ENCODE peak calls at places on chromosomes 5 and 9, in five cellular contexts. D is body of pancreas, V is cardiac muscle cell, G is astrocyte, N is MM.1S. C is an unnamed sample.

GRCh38 chr5:55852503-55852902 is 1.3 kb downstream of the IL31RA start:
- DNase-seq in N (no peak), G (no peak), D (no peak), V (no peak), C (no peak)

GRCh38 chr5:90571147-90571773 is 12.7 kb downstream of the ADGRV1 start:
- DNase-seq in V (no peak), D (no peak), G (no peak), N (no peak), C (no peak)

GRCh38 chr9:18707078-18707477 is 233.1 kb downstream of the ADAMTSL1 start:
- DNase-seq in N (no peak), V (no peak), D (no peak), G (no peak), C (no peak)

GRCh38 chr9:16068476-16068875 is 515.6 kb downstream of the CCDC171 start:
- DNase-seq in D (no peak), N (no peak), V (no peak), G (peak), C (no peak)

GRCh38 chr5:138305797-138306196 is 25.8 kb downstream of the CDC25C start:
- DNase-seq in D (peak), N (no peak), V (no peak), G (no peak), C (no peak)

GRCh38 chr9:6128030-6128429 is 87.6 kb upstream of the IL33 start:
- DNase-seq in G (no peak), V (no peak), N (no peak), D (no peak), C (no peak)

GRCh38 chr9:110545705-110546104 is 33.8 kb downstream of the SVEP1 start:
- DNase-seq in G (peak), V (no peak), N (no peak), D (no peak), C (no peak)

GRCh38 chr9:22454021-22454420 is 7.4 kb downstream of the DMRTA1 start:
- DNase-seq in N (no peak), V (no peak), G (no peak), D (no peak), C (no peak)

DNA sequence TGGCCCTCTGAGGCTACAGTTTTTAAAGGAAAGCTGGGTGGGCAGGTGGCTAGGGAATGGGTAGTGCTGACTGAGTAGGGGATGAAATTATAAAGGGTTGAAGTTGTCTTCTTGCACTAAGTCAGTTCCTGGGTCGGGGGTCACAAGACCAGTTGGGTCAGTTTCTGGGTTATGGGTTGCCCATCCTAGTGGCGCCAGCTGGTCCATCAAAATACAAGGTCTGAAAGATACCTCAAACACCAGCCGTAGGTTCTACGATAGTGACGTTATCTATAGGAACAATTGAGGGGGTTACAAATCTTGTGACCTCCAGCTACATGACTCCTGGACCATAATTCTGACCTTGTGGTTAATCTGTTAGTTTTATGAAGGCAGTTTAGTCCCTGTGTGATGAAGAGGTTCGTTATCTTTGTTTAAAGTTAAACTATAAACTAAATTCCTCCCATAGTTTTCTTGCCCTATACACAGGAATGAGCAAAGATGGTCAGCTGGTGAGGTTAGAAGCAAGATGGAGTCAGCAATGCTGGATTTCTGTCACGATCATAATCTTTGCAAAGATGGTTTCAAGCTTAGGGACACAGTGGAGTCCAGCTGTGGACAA is 14.2 kb upstream of the CREBRF start:
- DNase-seq in V (no peak), D (no peak), N (no peak), G (no peak), C (no peak)
- H3K27ac ChIP-seq in V (no peak), D (no peak), N (no peak), G (no peak), C (no peak)

GRCh38 chr5:115461506-115462290 is 82.9 kb downstream of the FEM1C start:
- DNase-seq in D (no peak), G (peak), V (no peak), N (no peak), C (peak)

GRCh38 chr5:115457985-115458384 is 86.6 kb downstream of the FEM1C start:
- DNase-seq in D (peak), V (no peak), N (no peak), G (peak), C (no peak)

GRCh38 chr5:115459844-115460243 is 84.7 kb downstream of the FEM1C start:
- DNase-seq in D (no peak), G (peak), V (no peak), N (no peak), C (no peak)

GRCh38 chr5:115461093-115461492 is 83.5 kb downstream of the FEM1C start:
- DNase-seq in V (no peak), N (no peak), G (peak), D (no peak), C (no peak)

GRCh38 chr5:115460476-115460875 is 84.1 kb downstream of the FEM1C start:
- DNase-seq in N (no peak), V (peak), D (peak), G (peak), C (peak)
- H3K27ac ChIP-seq in N (no peak), V (peak), D (no peak), G (peak), C (peak)

GRCh38 chr5:169637085-169637855 is at the start of gene DOCK2:
- DNase-seq in D (no peak), N (peak), V (no peak), G (no peak), C (no peak)

GRCh38 chr5:169635933-169636332 is 1.1 kb upstream of the DOCK2 start:
- DNase-seq in V (no peak), N (no peak), G (no peak), D (no peak), C (no peak)

GRCh38 chr5:169634606-169635005 is 2.5 kb upstream of the DOCK2 start:
- DNase-seq in N (no peak), D (no peak), G (no peak), V (no peak), C (no peak)

GRCh38 chr5:169636477-169637084 is 494 bp upstream of the DOCK2 start:
- DNase-seq in N (no peak), D (no peak), V (no peak), G (no peak), C (no peak)

GRCh38 chr5:169637856-169638190 is 748 bp downstream of the DOCK2 start:
- DNase-seq in N (peak), V (no peak), G (no peak), D (no peak), C (no peak)
- H3K27ac ChIP-seq in N (peak), V (no peak), G (no peak), D (no peak), C (no peak)

DNA sequence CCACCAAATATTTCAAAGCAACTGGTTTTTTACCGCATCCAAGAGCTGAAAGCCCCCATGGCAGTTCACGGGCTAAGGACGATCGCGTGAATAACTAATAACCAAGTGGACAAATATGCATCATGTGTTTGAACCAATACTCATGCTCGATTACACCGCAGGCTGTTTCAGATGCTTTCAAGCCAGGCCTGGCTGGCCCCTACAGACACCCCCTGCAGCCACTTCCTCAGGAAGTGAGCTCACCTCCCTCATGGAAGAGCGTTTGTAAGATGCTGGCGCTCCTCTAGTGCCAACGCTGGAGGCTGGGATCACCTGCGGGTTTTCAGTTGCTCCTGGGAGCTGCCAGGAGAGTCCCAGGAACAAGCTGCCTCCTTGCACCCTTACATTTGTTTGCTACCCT is 53.9 kb upstream of the PTCH1 start:
- DNase-seq in D (no peak), N (no peak), G (peak), V (no peak), C (peak)
- H3K27ac ChIP-seq in D (no peak), N (no peak), G (peak), V (no peak), C (peak)

DNA sequence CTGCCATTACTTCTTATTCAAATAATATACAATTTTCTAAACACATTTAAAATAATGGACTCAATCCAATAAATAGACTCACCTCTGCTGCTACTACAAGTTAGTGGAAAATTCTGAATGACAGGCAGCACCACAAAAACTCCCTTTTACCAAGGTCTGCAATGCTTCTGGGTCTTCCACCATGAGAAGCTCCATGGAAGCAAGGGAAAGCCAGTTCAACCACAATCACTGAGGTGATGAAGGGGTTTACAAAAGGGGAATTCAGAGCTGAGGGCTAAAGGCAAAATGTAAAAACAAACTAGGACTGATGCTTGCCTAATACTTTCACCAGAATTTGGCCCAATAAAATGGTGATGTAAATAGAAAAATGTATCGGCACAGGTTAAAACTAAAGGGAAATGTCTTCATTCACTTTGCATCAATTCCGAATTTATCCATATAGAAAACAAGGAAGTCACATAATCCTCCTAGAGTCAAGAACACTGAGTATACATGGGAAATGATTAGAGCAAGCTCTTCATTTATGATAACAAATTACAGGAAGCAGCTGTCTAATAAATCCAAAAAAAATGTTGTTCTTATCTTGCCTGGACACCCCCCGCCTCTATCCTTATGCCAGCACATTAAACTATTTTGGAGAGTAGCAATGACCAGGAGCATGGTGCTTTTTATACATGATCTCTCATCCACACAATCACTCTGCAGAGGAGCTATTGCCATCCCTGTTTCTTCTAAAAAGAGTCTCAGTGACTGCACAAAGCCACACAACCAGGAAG is 66.3 kb upstream of the NFIB start:
- DNase-seq in D (no peak), G (no peak), V (no peak), N (no peak), C (peak)
- H3K27ac ChIP-seq in D (no peak), G (no peak), V (no peak), N (no peak), C (peak)

GRCh38 chr5:59019078-59019477 is 436.2 kb downstream of the RAB3C start:
- DNase-seq in D (no peak), N (no peak), G (no peak), V (no peak), C (no peak)

GRCh38 chr5:59016925-59017324 is 434.1 kb downstream of the RAB3C start:
- DNase-seq in N (no peak), V (no peak), D (no peak), G (no peak), C (no peak)

GRCh38 chr5:59020611-59021285 is 437.9 kb downstream of the RAB3C start:
- DNase-seq in D (no peak), V (no peak), N (no peak), G (peak), C (no peak)

GRCh38 chr5:59021837-59022514 is 439.1 kb downstream of the RAB3C start:
- DNase-seq in D (peak), V (no peak), N (no peak), G (no peak), C (no peak)

GRCh38 chr5:59021286-59021673 is 438.4 kb downstream of the RAB3C start:
- DNase-seq in N (no peak), V (no peak), G (no peak), D (no peak), C (no peak)
- H3K27ac ChIP-seq in N (no peak), V (no peak), G (no peak), D (no peak), C (no peak)

GRCh38 chr5:88799976-88800375 is 83.0 kb downstream of the MEF2C start:
- DNase-seq in D (no peak), V (no peak), G (peak), N (no peak), C (no peak)
- H3K27ac ChIP-seq in D (no peak), V (peak), G (no peak), N (no peak), C (no peak)